ENCODE peak calls at places on chromosomes 11 and 22, in four cellular contexts. K, Z, C and G are unnamed samples.
A peak's percentile ranks its signal among the peaks of the same experiment; 100 is the strongest.

GRCh38 chr11:35998651-35999050 is 54.8 kb downstream of the LDLRAD3 start:
- DNase-seq in K (no peak), Z (no peak), C (no peak), G (no peak)

GRCh38 chr11:72598901-72599300 is 75.3 kb downstream of the PDE2A start:
- DNase-seq in K (no peak), Z (peak; percentile 63), C (no peak), G (no peak)

GRCh38 chr11:36385121-36385530 is 89.0 kb downstream of the PRR5L start:
- DNase-seq in K (no peak), Z (peak; percentile 21), C (no peak), G (no peak)

GRCh38 chr22:41000040-41000565 is 48.9 kb downstream of the RBX1 start:
- DNase-seq in K (no peak), Z (no peak), C (no peak), G (no peak)

GRCh38 chr11:114001416-114001815 is 26.5 kb downstream of the HTR3A start:
- DNase-seq in K (no peak), Z (peak; percentile 13), C (no peak), G (no peak)

GRCh38 chr11:47278769-47279168 is 8.8 kb downstream of the MADD start:
- DNase-seq in K (no peak), Z (no peak), C (no peak), G (no peak)

GRCh38 chr11:129117595-129118350 is 74.4 kb downstream of the ARHGAP32 start:
- DNase-seq in K (no peak), Z (peak; percentile 86), C (peak; percentile 63), G (no peak)

GRCh38 chr11:824292-824880 is 3.3 kb upstream of the CRACR2B start:
- DNase-seq in K (no peak), Z (no peak), C (no peak), G (no peak)

GRCh38 chr11:101407324-101407723 is 176.5 kb downstream of the TRPC6 start:
- DNase-seq in K (no peak), Z (peak; percentile 14), C (no peak), G (no peak)

DNA sequence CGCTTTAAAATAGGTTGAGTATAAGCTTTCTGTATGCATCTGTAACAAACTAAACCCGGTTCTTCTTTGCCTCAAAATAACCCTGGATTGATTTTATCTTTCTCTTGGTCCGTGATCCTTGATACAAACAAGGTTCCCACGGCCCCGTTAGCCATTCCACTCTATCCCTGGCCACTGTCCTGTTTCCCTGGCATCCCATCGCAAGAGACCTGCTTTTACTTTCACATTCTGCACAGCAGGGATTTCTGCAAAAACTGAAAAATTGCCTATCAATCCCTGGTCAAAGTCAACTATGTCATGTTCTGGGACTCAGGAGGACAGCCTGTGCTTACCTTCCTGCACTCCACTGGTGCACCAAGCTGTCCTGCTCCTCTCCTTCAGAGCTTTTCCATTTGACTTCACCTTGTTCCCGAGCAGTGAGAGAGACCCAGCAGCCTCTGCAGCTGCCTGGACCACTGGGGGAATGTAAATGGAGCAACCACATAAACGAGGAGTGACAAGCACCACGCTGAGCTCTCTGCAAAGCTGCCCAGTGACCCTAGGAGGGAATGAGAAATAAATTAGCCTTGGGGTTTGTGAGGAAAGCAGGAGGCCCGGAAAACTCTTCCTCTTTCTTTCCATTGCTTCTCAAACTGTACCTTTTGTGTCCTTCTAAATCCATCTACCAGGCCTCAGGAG is 175.9 kb downstream of the NTM start:
- DNase-seq in K (no peak), Z (no peak), C (no peak), G (no peak)
- H3K4me3 ChIP-seq in K (no peak overlapping the region), Z (no peak overlapping the region), C (no peak overlapping the region), G (no peak overlapping the region)

GRCh38 chr11:111446404-111447152 is 65.6 kb downstream of the BTG4 start:
- DNase-seq in K (peak; percentile 80), Z (peak; percentile 95), C (peak; percentile 85), G (peak; percentile 87)
- H3K27ac ChIP-seq in K (no peak overlapping the region), Z (no peak overlapping the region), C (no peak overlapping the region), G (no peak overlapping the region)

DNA sequence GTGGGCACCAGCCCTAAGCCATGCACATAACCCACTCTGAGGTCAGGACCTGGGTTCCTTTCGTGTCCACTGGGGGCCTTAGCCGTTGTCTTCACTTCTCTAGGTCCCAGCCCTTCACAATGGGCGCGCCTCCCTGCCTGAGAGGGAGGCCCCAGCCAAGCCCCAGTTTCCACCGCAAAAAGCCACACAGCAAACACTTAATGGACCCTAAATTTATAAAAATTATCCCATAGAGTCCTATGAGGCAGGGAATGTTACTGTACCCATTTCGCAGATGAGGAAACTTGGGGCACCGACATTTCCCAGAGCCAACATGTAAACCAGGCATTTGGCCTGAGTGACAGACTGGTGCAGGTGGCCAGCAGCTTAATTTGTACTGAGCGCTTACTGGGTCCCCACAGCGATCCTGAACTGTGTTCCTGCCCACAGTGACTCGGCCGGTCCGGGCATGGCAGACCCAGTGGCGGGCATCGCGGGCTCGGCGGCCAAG is 1.3 kb downstream of the GAS2L1 start:
- DNase-seq in K (no peak), Z (no peak), C (no peak), G (no peak)
- H3K4me3 ChIP-seq in K (peak overlapping the region; percentile 85), Z (peak overlapping the region; percentile 81), C (peak overlapping the region; percentile 74), G (peak overlapping the region; percentile 74)

GRCh38 chr11:134120921-134121526 is 52.2 kb downstream of the JAM3 start:
- DNase-seq in K (no peak), Z (peak; percentile 74), C (no peak), G (peak; percentile 59)

GRCh38 chr11:134124660-134125451 is 56.0 kb downstream of the JAM3 start:
- DNase-seq in K (peak; percentile 70), Z (peak; percentile 47), C (no peak), G (peak; percentile 83)

GRCh38 chr11:134125507-134125906 is 56.6 kb downstream of the JAM3 start:
- DNase-seq in K (no peak), Z (peak; percentile 29), C (no peak), G (no peak)

GRCh38 chr11:134131628-134132244 is 62.9 kb downstream of the JAM3 start:
- DNase-seq in K (no peak), Z (no peak), C (no peak), G (no peak)

DNA sequence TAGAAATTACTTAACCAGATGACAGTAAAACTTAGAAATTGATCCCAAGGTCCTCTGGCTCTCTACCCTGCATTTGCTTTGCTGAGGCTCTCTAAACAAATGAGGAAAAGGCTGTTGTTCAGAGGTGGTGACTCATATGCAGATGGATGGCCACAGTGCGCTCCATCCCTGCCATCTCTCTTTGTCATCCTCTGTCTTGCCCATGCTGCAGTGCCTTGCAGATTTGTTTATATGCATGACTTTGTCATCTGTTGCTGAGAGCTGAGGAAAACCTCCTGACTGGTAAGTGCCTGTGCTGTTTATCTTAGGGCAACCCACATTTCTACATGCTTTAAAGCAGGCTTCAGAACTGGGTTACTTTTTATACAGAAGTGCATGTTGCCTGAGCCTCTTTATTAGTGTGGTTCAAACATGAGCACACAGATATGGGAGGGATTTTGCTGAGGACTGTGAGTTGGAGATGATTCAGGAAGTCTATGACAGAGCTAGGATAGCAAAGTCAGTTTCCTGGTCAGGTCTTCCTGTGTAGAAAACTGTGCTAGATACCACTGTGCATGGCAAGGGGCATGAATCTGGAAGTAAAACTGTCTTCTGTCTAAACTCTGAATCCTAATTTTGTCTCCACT is 57.4 kb downstream of the JAM3 start:
- DNase-seq in K (no peak), Z (peak; percentile 52), C (no peak), G (no peak)
- H3K27ac ChIP-seq in K (peak overlapping the region; percentile 25), Z (no peak overlapping the region), C (no peak overlapping the region), G (no peak overlapping the region)

DNA sequence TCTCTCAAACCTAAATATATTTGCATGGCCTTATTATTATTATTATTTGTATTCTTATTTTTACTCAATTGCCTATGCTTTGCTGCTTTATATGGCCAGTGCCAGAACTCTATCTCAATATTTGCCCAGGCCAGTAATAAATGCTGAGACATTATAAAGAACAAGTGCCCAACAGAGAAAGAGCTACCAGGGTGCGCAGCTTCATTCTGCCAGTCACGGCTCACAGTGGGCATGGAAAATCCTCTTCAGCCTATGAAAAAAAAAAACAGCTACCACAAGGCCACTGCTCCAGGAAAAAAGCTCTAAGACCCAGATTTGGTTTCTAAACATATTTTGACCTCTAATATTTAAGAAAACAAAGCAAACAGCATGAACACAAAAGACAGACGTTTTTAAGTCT is 1223.6 kb downstream of the LRRC4C start:
- DNase-seq in K (no peak), Z (no peak), C (no peak), G (no peak)
- H3K4me3 ChIP-seq in K (no peak overlapping the region), Z (no peak overlapping the region), C (no peak overlapping the region), G (no peak overlapping the region)